ENCODE peak calls at places on chromosomes 1 and 21, in four cellular contexts. L is K562, J is H1, K is GM12878. D is an unnamed sample.
A peak's percentile ranks its signal among the peaks of the same experiment; 100 is the strongest.

GRCh38 chr1:174262747-174263241 is 103.5 kb downstream of the RABGAP1L start:
- DNase-seq in L (peak; percentile 37), J (no peak), K (peak; percentile 11), D (peak; percentile 15)

GRCh38 chr1:22318279-22318983 is 133.2 kb upstream of the ZBTB40 start:
- DNase-seq in L (no peak), J (no peak), K (no peak), D (no peak)

GRCh38 chr21:45147473-45148315 is 73.3 kb downstream of the ADARB1 start:
- DNase-seq in L (no peak), J (no peak), K (no peak), D (no peak)

GRCh38 chr1:59331686-59332085 is 34.8 kb downstream of the FGGY start:
- DNase-seq in L (no peak), J (no peak), K (no peak), D (no peak)

GRCh38 chr1:205700865-205701401 is 20.6 kb upstream of the SLC45A3 start:
- DNase-seq in L (no peak), J (no peak), K (no peak), D (no peak)

GRCh38 chr1:75640137-75640536 is 29.2 kb upstream of the SLC44A5 start:
- DNase-seq in L (no peak), J (no peak), K (no peak), D (no peak)

GRCh38 chr1:21042920-21043605 is 133.6 kb downstream of the EIF4G3 start:
- DNase-seq in L (no peak), J (no peak), K (no peak), D (no peak)

GRCh38 chr1:7644906-7645750 is 126.0 kb upstream of the VAMP3 start:
- DNase-seq in L (no peak), J (no peak), K (no peak), D (no peak)

GRCh38 chr21:37496972-37497371 is 130.4 kb downstream of the DYRK1A start:
- DNase-seq in L (no peak), J (no peak), K (no peak), D (no peak)
- TF ChIP-seq CTCF in L (no peak), J (no peak), K (no peak), D (no peak)

GRCh38 chr1:32981003-32981909 is 16.6 kb upstream of the RNF19B start:
- DNase-seq in L (no peak), J (no peak), K (peak; percentile 92), D (no peak)
- TF ChIP-seq POLR2AphosphoS5 in L (no peak), J (no peak), K (peak; percentile 91), D (no peak)

DNA sequence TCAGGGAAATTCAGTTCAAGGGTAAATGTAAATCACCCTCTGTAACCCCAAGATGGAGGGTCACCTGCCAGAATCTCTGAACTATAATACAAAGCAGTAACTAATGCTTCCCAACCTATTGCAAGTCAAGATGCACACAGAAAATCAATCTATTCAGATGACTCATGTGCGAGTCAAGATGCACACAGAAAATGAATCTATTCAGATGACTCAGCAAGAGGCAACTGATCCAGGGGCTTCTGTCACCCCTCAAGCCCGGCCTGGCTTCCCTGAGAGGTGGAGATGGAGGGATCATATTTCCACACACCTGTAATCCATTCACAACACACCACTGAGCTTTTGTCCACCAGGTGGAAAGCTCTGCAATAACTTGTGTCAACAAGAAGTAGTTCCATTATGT is 17.4 kb upstream of the HIVEP3 start:
- DNase-seq in L (no peak), J (no peak), K (no peak), D (peak; percentile 85)
- TF ChIP-seq EGR1 in L (no peak), J (no peak), K (no peak), D (no peak)

GRCh38 chr1:55337801-55338447 is 122.8 kb upstream of the USP24 start:
- DNase-seq in L (peak; percentile 37), J (peak; percentile 7), K (peak; percentile 13), D (peak; percentile 36)
- TF ChIP-seq CTCF in L (peak; percentile 57), J (no peak), K (peak; percentile 57), D (peak; percentile 42)

GRCh38 chr1:207923561-207923960 is 12.6 kb upstream of the CD34 start:
- DNase-seq in L (peak; percentile 48), J (no peak), K (no peak), D (no peak)
- TF ChIP-seq POLR2AphosphoS5 in L (peak; percentile 78), J (no peak), K (no peak), D (no peak)

GRCh38 chr21:43204638-43205037 is 35.8 kb downstream of the CRYAA start:
- DNase-seq in L (no peak), J (no peak), K (no peak), D (no peak)

GRCh38 chr21:43207868-43208267 is 39.1 kb downstream of the CRYAA start:
- DNase-seq in L (no peak), J (no peak), K (no peak), D (no peak)

GRCh38 chr21:43207043-43207315 is 38.2 kb downstream of the CRYAA start:
- DNase-seq in L (no peak), J (no peak), K (no peak), D (no peak)

GRCh38 chr21:43208561-43209332 is 39.9 kb downstream of the CRYAA start:
- DNase-seq in L (no peak), J (no peak), K (no peak), D (no peak)

GRCh38 chr21:43206231-43207042 is 37.6 kb downstream of the CRYAA start:
- DNase-seq in L (no peak), J (no peak), K (no peak), D (no peak)
- TF ChIP-seq EGR1 in L (no peak), J (no peak), K (no peak), D (no peak)

GRCh38 chr1:156338180-156338973 is at the start of the genes CCT3 and TSACC:
- DNase-seq in L (peak; percentile 96), J (peak; percentile 100), K (peak; percentile 100), D (peak; percentile 100)
- TF ChIP-seq CTCF in L (no peak), J (no peak), K (no peak), D (no peak)

GRCh38 chr1:218811497-218811896 is 362.2 kb upstream of the LYPLAL1 start:
- DNase-seq in L (no peak), J (no peak), K (no peak), D (no peak)
- TF ChIP-seq POLR2AphosphoS5 in L (no peak), J (no peak), K (no peak), D (no peak)

GRCh38 chr1:88791192-88791591 is 100.2 kb downstream of the GTF2B start:
- DNase-seq in L (no peak), J (no peak), K (no peak), D (no peak)
- TF ChIP-seq EGR1 in L (no peak), J (no peak), K (no peak), D (no peak)

DNA sequence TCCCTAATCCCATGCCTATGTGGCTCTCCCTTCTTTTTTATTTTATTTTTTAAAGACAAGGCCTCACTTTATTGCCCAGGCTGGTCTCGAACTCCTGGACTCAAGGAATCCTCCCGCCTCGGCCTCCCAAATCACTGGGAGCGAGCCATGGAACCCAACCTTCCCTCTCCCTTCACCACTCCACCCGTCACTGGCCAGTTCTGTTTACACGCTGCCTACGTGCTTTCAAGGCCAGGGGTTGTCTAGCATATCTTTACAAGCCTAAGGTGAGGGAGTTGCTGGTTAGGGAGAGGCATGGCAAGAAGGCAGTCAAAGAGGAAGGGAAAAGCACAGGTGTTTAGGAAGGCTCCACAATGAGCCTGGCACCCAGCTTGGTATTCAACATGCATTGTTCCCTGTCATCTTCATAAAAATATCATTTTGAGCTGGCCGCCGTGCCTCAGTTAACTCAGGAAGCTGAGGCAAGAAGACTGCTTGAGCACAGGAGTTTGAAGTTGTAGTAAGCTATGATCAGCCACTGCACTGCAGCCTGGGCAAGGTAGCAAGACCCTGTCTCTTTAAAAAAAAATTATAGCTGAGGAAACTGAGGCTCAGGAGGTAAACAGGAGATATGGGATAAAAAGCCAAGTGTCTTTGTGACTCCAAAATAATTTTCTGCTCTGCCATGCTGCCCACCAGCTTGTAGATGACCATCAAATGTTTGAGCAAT is 1.1 kb downstream of the RHBDL2 start:
- DNase-seq in L (no peak), J (no peak), K (no peak), D (no peak)
- TF ChIP-seq CTCF in L (no peak), J (no peak), K (no peak), D (no peak)

D was measured in HCT116.